ENCODE peak calls at places on chromosomes 2 and 18, in five cellular contexts. R is right lobe of liver; W is RWPE1; T is activated CD8-positive, alpha-beta T cell treated with anti-CD3 and anti-CD28 coated beads for 36 hours; Z is left ventricle myocardium inferior. V is an unnamed sample.
A peak's percentile ranks its signal among the peaks of the same experiment; 100 is the strongest.

GRCh38 chr2:535222-535621 is 142.0 kb downstream of the TMEM18 start:
- DNase-seq in R (no peak), W (peak; percentile 36), T (no peak), Z (no peak), V (no peak)

GRCh38 chr18:74896390-74896991 is 298.8 kb downstream of the ZNF407 start:
- DNase-seq in T (peak; percentile 53), W (peak; percentile 36), R (peak; percentile 65), Z (no peak), V (no peak)

GRCh38 chr2:230619471-230619870 is 93.2 kb upstream of the CAB39 start:
- DNase-seq in T (no peak), R (no peak), W (no peak), Z (no peak), V (no peak)

GRCh38 chr2:240355001-240355891 is 80.2 kb upstream of the GPC1 start:
- DNase-seq in W (peak; percentile 45), Z (no peak), R (peak; percentile 37), T (no peak), V (no peak)

GRCh38 chr2:231684314-231685223 is 23.8 kb upstream of the PTMA start:
- DNase-seq in W (no peak), R (no peak), T (no peak), Z (peak; percentile 61), V (no peak)

GRCh38 chr2:113127646-113128385 is 418 bp downstream of the IL1RN start:
- DNase-seq in Z (no peak), R (no peak), T (no peak), W (no peak), V (no peak)

GRCh38 chr18:59454909-59455727 is 96.1 kb upstream of the LMAN1 start:
- DNase-seq in Z (peak; percentile 35), R (no peak), W (no peak), T (no peak), V (no peak)

GRCh38 chr2:238286987-238287386 is 1.4 kb downstream of the PER2 start:
- DNase-seq in Z (no peak), W (no peak), T (peak; percentile 53), R (peak; percentile 40), V (no peak)

GRCh38 chr2:68907232-68907922 is 36.2 kb upstream of the BMP10 start:
- DNase-seq in W (no peak), R (no peak), Z (no peak), T (peak; percentile 21), V (no peak)

GRCh38 chr2:209619782-209620181 is 151.8 kb upstream of the UNC80 start:
- DNase-seq in R (no peak), Z (no peak), W (no peak), T (no peak), V (peak; percentile 50)

GRCh38 chr2:98805412-98806265 is 74.7 kb upstream of the MGAT4A start:
- DNase-seq in R (peak; percentile 75), W (peak; percentile 52), T (no peak), Z (no peak), V (no peak)

GRCh38 chr2:111675419-111676194 is 208.4 kb downstream of the ANAPC1 start:
- DNase-seq in W (no peak), T (no peak), Z (no peak), R (no peak), V (no peak)

GRCh38 chr2:109128466-109129355 is at the start of gene SH3RF3:
- DNase-seq in Z (peak; percentile 68), R (peak; percentile 67), W (peak; percentile 41), T (peak; percentile 43), V (no peak)

GRCh38 chr18:76558881-76559667 is 64.0 kb upstream of the ZNF516 start:
- DNase-seq in Z (no peak), T (no peak), W (peak; percentile 12), R (no peak), V (no peak)

GRCh38 chr2:100161940-100162620 is 19.7 kb upstream of the AFF3 start:
- DNase-seq in Z (no peak), T (no peak), R (no peak), W (no peak), V (no peak)

GRCh38 chr18:596288-596881 is 403 bp upstream of the CLUL1 start:
- DNase-seq in W (peak; percentile 73), Z (no peak), R (peak; percentile 67), T (peak; percentile 3), V (no peak)

DNA sequence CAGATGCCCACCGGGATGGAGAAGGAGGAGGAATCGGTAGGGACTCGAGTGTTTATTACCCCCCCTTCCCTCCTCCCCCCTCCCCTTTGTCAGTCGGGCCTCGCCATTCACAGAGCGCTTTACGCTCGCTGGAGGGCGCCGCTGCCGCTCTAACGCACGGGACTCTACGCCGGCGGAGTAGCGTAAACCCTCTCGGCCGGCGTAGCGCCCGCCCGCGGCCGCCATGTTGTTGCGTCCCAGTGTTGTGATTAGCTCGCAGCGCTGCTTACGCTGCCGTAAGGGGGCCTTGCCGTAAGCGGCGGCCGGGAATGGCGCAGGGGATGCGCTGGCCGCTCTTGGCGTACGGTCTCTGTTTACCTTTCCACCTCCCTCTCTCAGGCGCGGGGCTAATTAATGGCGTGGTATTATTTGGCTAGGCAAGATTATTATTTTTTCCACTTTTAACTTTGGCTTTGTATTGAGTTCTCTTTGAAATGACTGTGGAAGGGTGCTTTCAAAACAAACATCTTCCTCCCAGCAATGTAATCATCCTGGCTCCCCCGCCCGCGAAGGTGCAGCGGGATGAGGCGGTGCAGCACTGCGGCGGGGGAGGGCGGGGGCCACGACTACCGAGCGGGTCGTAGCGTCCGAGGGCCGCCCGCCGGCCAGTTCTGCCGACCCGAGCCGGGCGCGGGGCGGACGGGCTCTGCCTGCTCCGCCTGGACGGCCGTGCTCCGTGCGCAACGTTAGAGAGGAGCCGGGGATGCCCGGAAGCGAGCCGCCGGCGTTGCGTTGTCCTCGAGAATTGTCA is 779 bp downstream of the EPC2 start:
- DNase-seq in Z (peak; percentile 92), W (peak; percentile 91), R (peak; percentile 96), T (peak; percentile 93), V (peak; percentile 60)
- TF ChIP-seq CTCF in Z (peak; percentile 43), W (no peak), R (no peak), T (no peak), V (peak; percentile 32)

GRCh38 chr18:35239314-35239713 is 1.5 kb upstream of the ZNF397 start:
- DNase-seq in T (no peak), R (no peak), Z (no peak), W (no peak), V (no peak)
- TF ChIP-seq CTCF in T (no peak), R (no peak), Z (no peak), W (no peak), V (no peak)

DNA sequence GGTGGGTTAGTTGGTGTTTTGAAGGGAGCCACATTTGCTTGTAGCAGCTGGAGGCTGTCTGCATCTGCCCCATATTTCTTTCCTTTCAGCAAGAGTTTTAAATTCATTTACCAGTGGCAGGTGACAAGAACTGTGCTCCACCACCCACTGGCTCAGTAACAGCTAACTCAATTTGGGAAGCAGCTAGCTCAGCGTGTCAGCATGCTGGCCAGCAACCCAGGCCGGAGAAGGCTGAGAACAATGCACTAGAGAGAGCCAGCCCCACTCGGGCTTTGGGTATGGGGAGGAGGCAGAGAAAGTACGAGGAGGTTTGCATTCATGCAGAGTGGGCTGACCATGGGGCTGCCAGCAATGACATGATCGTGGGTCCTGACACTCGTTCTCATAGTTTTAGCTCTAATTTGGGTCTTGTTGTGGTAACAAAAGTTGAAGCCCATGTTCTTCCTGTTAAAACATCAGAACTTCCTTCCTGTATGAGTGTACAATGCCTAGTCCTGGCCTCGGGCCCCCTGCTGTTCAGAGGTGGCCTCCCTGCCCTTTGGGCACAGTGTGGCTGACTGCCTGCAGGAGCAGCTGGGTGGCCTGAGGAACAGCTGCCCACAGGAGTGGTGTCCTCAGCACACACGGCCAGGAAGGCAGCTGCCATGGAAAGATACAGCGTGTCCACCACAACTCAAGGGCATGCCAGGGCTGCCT is 23.0 kb downstream of the CDC42EP3 start:
- DNase-seq in T (peak; percentile 68), Z (peak; percentile 71), R (peak; percentile 64), W (no peak), V (no peak)
- TF ChIP-seq CTCF in T (peak; percentile 32), Z (peak; percentile 50), R (peak; percentile 9), W (no peak), V (peak; percentile 3)

GRCh38 chr2:127279781-127280180 is 14.2 kb downstream of the ERCC3 start:
- DNase-seq in W (no peak), T (no peak), Z (no peak), R (no peak), V (no peak)

GRCh38 chr2:127277028-127277427 is 16.9 kb downstream of the ERCC3 start:
- DNase-seq in T (no peak), Z (no peak), R (no peak), W (no peak), V (no peak)

GRCh38 chr2:127275356-127275755 is 18.6 kb downstream of the ERCC3 start:
- DNase-seq in R (no peak), T (no peak), W (no peak), Z (no peak), V (no peak)

GRCh38 chr2:127278959-127279358 is 15.0 kb downstream of the ERCC3 start:
- DNase-seq in Z (no peak), T (no peak), W (no peak), R (no peak), V (no peak)

DNA sequence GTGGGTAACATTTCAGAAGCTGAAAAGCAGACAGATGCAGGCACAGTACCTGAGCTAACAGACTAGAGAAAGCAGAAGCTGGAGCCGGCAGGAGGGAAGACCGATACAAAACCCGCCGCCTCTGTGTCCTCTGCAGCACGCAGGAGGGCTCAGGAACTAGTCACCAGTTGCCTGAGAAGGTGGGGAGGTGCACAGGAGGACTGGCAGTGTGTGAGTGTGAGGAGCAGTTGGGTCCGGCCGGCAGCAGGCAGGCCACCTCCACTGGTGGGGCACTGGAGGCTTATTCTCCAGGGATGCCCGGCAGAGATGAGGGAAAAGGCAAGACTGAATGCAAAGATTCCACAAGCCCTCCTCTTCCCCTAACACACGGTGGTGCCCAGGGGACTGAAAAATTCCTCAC is 18.2 kb downstream of the ERCC3 start:
- DNase-seq in W (no peak), R (no peak), Z (no peak), T (no peak), V (no peak)
- TF ChIP-seq CTCF in W (no peak), R (no peak), Z (no peak), T (no peak), V (no peak)

DNA sequence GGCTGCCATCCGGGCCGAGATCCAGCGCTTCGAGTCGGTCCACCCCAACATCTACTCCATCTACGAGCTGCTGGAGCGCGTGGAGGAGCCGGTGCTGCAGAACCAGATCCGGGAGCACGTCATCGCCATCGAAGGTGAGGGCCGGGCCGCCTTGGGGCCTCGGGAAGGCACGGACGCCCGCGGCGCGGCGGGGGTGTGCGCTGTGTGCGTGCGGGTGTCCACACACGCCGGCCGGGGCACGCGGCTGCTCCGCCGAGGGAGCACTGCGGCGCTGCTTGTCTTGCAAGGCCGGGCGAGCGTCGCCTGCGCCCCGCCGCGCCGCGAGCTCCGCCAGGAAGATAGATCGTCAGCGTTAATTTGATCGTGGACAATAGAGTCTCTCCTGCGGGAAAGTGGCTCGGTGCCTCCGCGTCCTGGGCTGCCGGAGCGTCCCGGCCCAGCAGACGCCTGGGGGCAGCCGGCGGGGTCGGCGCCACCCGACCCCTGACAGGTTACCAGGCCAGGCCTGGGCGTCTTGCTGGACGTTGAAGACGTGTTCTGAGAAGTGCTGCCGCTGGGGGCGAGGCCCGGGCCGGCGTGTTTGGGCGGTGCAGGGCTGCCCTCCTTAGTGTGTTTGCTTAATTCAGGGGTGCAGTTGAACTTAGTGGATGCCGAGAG is 1.0 kb downstream of the AGAP1 start:
- DNase-seq in T (peak; percentile 15), W (peak; percentile 34), R (no peak), Z (no peak), V (no peak)
- TF ChIP-seq CTCF in T (no peak), W (peak; percentile 14), R (no peak), Z (no peak), V (no peak)